ENCODE peak calls at places on chromosomes 12 and 14, in six cellular contexts. One of them, this sample, is unnamed.

GRCh38 chr12:95624544-95624943 is 73.3 kb upstream of the USP44 start:
- DNase-seq in neural progenitor cell: peak; percentile 37
- DNase-seq in PC-3: no peak
- DNase-seq in hepatocyte: no peak
- DNase-seq in K562: no peak
- DNase-seq in MM.1S: no peak
- DNase-seq in this sample: no peak

GRCh38 chr12:3751151-3752095 is 1.5 kb downstream of the CRACR2A start:
- DNase-seq in neural progenitor cell: no peak
- DNase-seq in PC-3: no peak
- DNase-seq in hepatocyte: no peak
- DNase-seq in K562: no peak
- DNase-seq in MM.1S: no peak
- DNase-seq in this sample: no peak

GRCh38 chr12:1054103-1054838 is 63.2 kb downstream of the ERC1 start:
- DNase-seq in neural progenitor cell: peak; percentile 44
- DNase-seq in PC-3: no peak
- DNase-seq in hepatocyte: peak; percentile 9
- DNase-seq in K562: no peak
- DNase-seq in MM.1S: no peak
- DNase-seq in this sample: no peak

GRCh38 chr14:23321572-23322547 is 603 bp downstream of the PABPN1 start:
- DNase-seq in neural progenitor cell: peak; percentile 58
- DNase-seq in PC-3: peak; percentile 44
- DNase-seq in hepatocyte: peak; percentile 66
- DNase-seq in K562: peak; percentile 78
- DNase-seq in MM.1S: no peak
- DNase-seq in this sample: no peak

GRCh38 chr14:104109731-104110361 is 24.3 kb downstream of the ASPG start:
- DNase-seq in neural progenitor cell: no peak
- DNase-seq in PC-3: no peak
- DNase-seq in hepatocyte: no peak
- DNase-seq in K562: no peak
- DNase-seq in MM.1S: no peak
- DNase-seq in this sample: no peak

GRCh38 chr12:89786177-89786810 is 77.7 kb upstream of the ATP2B1 start:
- DNase-seq in neural progenitor cell: no peak
- DNase-seq in PC-3: no peak
- DNase-seq in hepatocyte: no peak
- DNase-seq in K562: no peak
- DNase-seq in MM.1S: no peak
- DNase-seq in this sample: no peak

GRCh38 chr12:27343255-27344000 is 10.8 kb downstream of the BMAL2 start:
- DNase-seq in neural progenitor cell: no peak
- DNase-seq in PC-3: peak; percentile 99
- DNase-seq in hepatocyte: peak; percentile 19
- DNase-seq in K562: no peak
- DNase-seq in MM.1S: no peak
- DNase-seq in this sample: peak; percentile 69

GRCh38 chr14:92981726-92982125 is 58.8 kb downstream of the CHGA start:
- DNase-seq in neural progenitor cell: no peak
- DNase-seq in PC-3: no peak
- DNase-seq in hepatocyte: no peak
- DNase-seq in K562: no peak
- DNase-seq in MM.1S: no peak
- DNase-seq in this sample: no peak

GRCh38 chr12:106301611-106302321 is 767 bp upstream of the TCP11L2 start:
- DNase-seq in neural progenitor cell: peak; percentile 50
- DNase-seq in PC-3: peak; percentile 93
- DNase-seq in hepatocyte: peak; percentile 87
- DNase-seq in K562: peak; percentile 74
- DNase-seq in MM.1S: peak; percentile 66
- DNase-seq in this sample: no peak

GRCh38 chr14:78530078-78530477 is 359.9 kb downstream of the NRXN3 start:
- DNase-seq in neural progenitor cell: peak; percentile 88
- DNase-seq in PC-3: peak; percentile 23
- DNase-seq in hepatocyte: peak; percentile 70
- DNase-seq in K562: peak; percentile 10
- DNase-seq in MM.1S: peak; percentile 9
- DNase-seq in this sample: no peak

GRCh38 chr12:131366261-131366871 is 344.5 kb upstream of the SFSWAP start:
- DNase-seq in neural progenitor cell: no peak
- DNase-seq in PC-3: no peak
- DNase-seq in hepatocyte: no peak
- DNase-seq in K562: no peak
- DNase-seq in MM.1S: no peak
- DNase-seq in this sample: no peak

GRCh38 chr12:45707241-45707857 is 22.2 kb upstream of the ARID2 start:
- DNase-seq in neural progenitor cell: no peak
- DNase-seq in PC-3: no peak
- DNase-seq in hepatocyte: no peak
- DNase-seq in K562: no peak
- DNase-seq in MM.1S: no peak
- DNase-seq in this sample: no peak

GRCh38 chr14:77376380-77376770 is 519 bp downstream of the TMED8 start:
- DNase-seq in neural progenitor cell: peak; percentile 43
- DNase-seq in PC-3: peak; percentile 27
- DNase-seq in hepatocyte: no peak
- DNase-seq in K562: peak; percentile 39
- DNase-seq in MM.1S: peak; percentile 18
- DNase-seq in this sample: no peak

GRCh38 chr12:114444422-114445279 is 38.7 kb upstream of the TBX5 start:
- DNase-seq in neural progenitor cell: peak; percentile 75
- DNase-seq in PC-3: no peak
- DNase-seq in hepatocyte: peak; percentile 17
- DNase-seq in K562: no peak
- DNase-seq in MM.1S: no peak
- DNase-seq in this sample: no peak

GRCh38 chr14:80768646-80769045 is 172.9 kb downstream of the CEP128 start:
- DNase-seq in neural progenitor cell: no peak
- DNase-seq in PC-3: no peak
- DNase-seq in hepatocyte: no peak
- DNase-seq in K562: no peak
- DNase-seq in MM.1S: no peak
- DNase-seq in this sample: no peak

GRCh38 chr12:4320287-4320858 is 640 bp upstream of the TIGAR start:
- DNase-seq in neural progenitor cell: no peak
- DNase-seq in PC-3: no peak
- DNase-seq in hepatocyte: peak; percentile 65
- DNase-seq in K562: no peak
- DNase-seq in MM.1S: no peak
- DNase-seq in this sample: no peak

GRCh38 chr14:100140452-100141132 is 18.9 kb downstream of the DEGS2 start:
- DNase-seq in neural progenitor cell: peak; percentile 88
- DNase-seq in PC-3: no peak
- DNase-seq in hepatocyte: peak; percentile 81
- DNase-seq in K562: peak; percentile 77
- DNase-seq in MM.1S: no peak
- DNase-seq in this sample: no peak

GRCh38 chr12:106333756-106334155 is 23.8 kb upstream of the POLR3B start:
- DNase-seq in neural progenitor cell: no peak
- DNase-seq in PC-3: no peak
- DNase-seq in hepatocyte: no peak
- DNase-seq in K562: no peak
- DNase-seq in MM.1S: no peak
- DNase-seq in this sample: no peak

GRCh38 chr12:108772247-108772646 is 40.9 kb upstream of the CORO1C start:
- DNase-seq in neural progenitor cell: no peak
- DNase-seq in PC-3: no peak
- DNase-seq in hepatocyte: no peak
- DNase-seq in K562: peak; percentile 60
- DNase-seq in MM.1S: peak; percentile 98
- DNase-seq in this sample: no peak

GRCh38 chr14:102882233-102882906 is 40.1 kb upstream of the AMN start:
- DNase-seq in neural progenitor cell: no peak
- DNase-seq in PC-3: no peak
- DNase-seq in hepatocyte: no peak
- DNase-seq in K562: no peak
- DNase-seq in MM.1S: no peak
- DNase-seq in this sample: no peak

GRCh38 chr14:100323942-100324307 is 786 bp downstream of the SLC25A47 start:
- DNase-seq in neural progenitor cell: no peak
- DNase-seq in PC-3: no peak
- DNase-seq in hepatocyte: no peak
- DNase-seq in K562: no peak
- DNase-seq in MM.1S: no peak
- DNase-seq in this sample: no peak

GRCh38 chr14:24857277-24857676 is 192.7 kb downstream of the STXBP6 start:
- DNase-seq in neural progenitor cell: no peak
- DNase-seq in PC-3: no peak
- DNase-seq in hepatocyte: no peak
- DNase-seq in K562: no peak
- DNase-seq in MM.1S: no peak
- DNase-seq in this sample: no peak

GRCh38 chr14:96130391-96130790 is 74.2 kb upstream of the BDKRB2 start:
- DNase-seq in neural progenitor cell: no peak
- DNase-seq in PC-3: no peak
- DNase-seq in hepatocyte: no peak
- DNase-seq in K562: no peak
- DNase-seq in MM.1S: no peak
- DNase-seq in this sample: no peak

GRCh38 chr14:35406811-35407630 is 2.5 kb upstream of the NFKBIA start:
- DNase-seq in neural progenitor cell: peak; percentile 71
- DNase-seq in PC-3: peak; percentile 90
- DNase-seq in hepatocyte: peak; percentile 76
- DNase-seq in K562: peak; percentile 55
- DNase-seq in MM.1S: peak; percentile 47
- DNase-seq in this sample: no peak

GRCh38 chr14:91154851-91155625 is 41.2 kb downstream of the DGLUCY start:
- DNase-seq in neural progenitor cell: no peak
- DNase-seq in PC-3: peak; percentile 70
- DNase-seq in hepatocyte: peak; percentile 74
- DNase-seq in K562: peak; percentile 27
- DNase-seq in MM.1S: no peak
- DNase-seq in this sample: no peak

DNA sequence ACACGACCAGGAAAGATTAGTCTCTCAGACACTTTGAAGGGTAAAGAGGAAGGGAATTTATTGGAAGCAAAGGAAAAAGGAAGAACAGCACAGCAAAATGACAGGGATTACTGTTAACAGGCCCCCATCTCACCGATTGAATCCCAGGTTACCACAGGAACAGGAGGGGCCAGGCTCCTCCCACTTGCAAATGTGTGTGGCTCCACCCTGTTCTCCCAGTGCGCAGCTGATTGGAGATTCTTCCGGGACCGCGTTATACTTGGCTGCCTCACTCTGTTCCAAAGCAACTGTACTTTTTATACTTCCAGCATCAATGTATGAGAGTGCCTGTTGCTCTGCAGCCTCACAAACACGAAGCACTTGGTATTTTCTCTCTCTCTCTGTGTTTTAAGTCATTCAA is 273.6 kb upstream of the MDGA2 start:
- DNase-seq in neural progenitor cell: no peak
- DNase-seq in PC-3: no peak
- DNase-seq in hepatocyte: no peak
- DNase-seq in K562: no peak
- DNase-seq in MM.1S: no peak
- DNase-seq in this sample: no peak
- H4K20me1 ChIP-seq in neural progenitor cell: no peaks in the 10 kb centered on the region
- H4K20me1 ChIP-seq in PC-3: no peaks in the 10 kb centered on the region
- H4K20me1 ChIP-seq in hepatocyte: no peaks in the 10 kb centered on the region
- H4K20me1 ChIP-seq in K562: no peaks in the 10 kb centered on the region
- H4K20me1 ChIP-seq in MM.1S: no peaks in the 10 kb centered on the region
- H4K20me1 ChIP-seq in this sample: no peaks in the 10 kb centered on the region

GRCh38 chr12:120094485-120094884 is 22.1 kb downstream of the RAB35 start:
- DNase-seq in neural progenitor cell: no peak
- DNase-seq in PC-3: no peak
- DNase-seq in hepatocyte: no peak
- DNase-seq in K562: no peak
- DNase-seq in MM.1S: no peak
- DNase-seq in this sample: no peak
- H4K20me1 ChIP-seq in neural progenitor cell: peaks cover 6% of the 10 kb centered on the region
- H4K20me1 ChIP-seq in PC-3: no peaks in the 10 kb centered on the region
- H4K20me1 ChIP-seq in hepatocyte: peaks cover 3% of the 10 kb centered on the region
- H4K20me1 ChIP-seq in K562: peaks cover 2% of the 10 kb centered on the region
- H4K20me1 ChIP-seq in MM.1S: no peaks in the 10 kb centered on the region
- H4K20me1 ChIP-seq in this sample: peaks cover 3% of the 10 kb centered on the region

DNA sequence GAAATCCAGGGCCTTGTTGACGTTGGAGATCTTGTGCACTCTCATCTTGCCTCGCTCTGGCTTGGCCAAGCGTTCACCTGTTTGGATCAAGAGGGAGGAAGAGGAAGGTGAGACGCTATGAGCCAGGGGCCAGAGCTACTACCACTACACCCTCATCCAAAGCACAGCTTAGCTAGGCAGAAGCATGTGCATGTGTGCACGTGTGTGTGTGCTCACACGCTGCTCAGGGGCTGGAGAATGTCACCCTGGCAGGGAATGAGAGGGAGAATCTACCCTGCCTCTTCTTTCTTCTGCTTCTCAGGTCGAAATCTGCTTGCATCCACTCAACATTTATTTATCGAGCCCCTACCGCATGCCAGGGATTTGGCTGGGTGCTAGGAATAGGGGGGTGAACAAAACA is 58.1 kb downstream of the ACTN1 start:
- DNase-seq in neural progenitor cell: no peak
- DNase-seq in PC-3: no peak
- DNase-seq in hepatocyte: no peak
- DNase-seq in K562: no peak
- DNase-seq in MM.1S: no peak
- DNase-seq in this sample: no peak
- H4K20me1 ChIP-seq in neural progenitor cell: peaks cover 20% of the 10 kb centered on the region
- H4K20me1 ChIP-seq in PC-3: peaks cover 90% of the 10 kb centered on the region
- H4K20me1 ChIP-seq in hepatocyte: no peaks in the 10 kb centered on the region
- H4K20me1 ChIP-seq in K562: no peaks in the 10 kb centered on the region
- H4K20me1 ChIP-seq in MM.1S: no peaks in the 10 kb centered on the region
- H4K20me1 ChIP-seq in this sample: peaks cover 88% of the 10 kb centered on the region

GRCh38 chr12:65936529-65936911 is 112.2 kb downstream of the HMGA2 start:
- DNase-seq in neural progenitor cell: no peak
- DNase-seq in PC-3: no peak
- DNase-seq in hepatocyte: no peak
- DNase-seq in K562: no peak
- DNase-seq in MM.1S: no peak
- DNase-seq in this sample: no peak

GRCh38 chr12:65940744-65941143 is 116.5 kb downstream of the HMGA2 start:
- DNase-seq in neural progenitor cell: no peak
- DNase-seq in PC-3: no peak
- DNase-seq in hepatocyte: no peak
- DNase-seq in K562: no peak
- DNase-seq in MM.1S: no peak
- DNase-seq in this sample: no peak

GRCh38 chr12:65937806-65938205 is 113.5 kb downstream of the HMGA2 start:
- DNase-seq in neural progenitor cell: no peak
- DNase-seq in PC-3: no peak
- DNase-seq in hepatocyte: no peak
- DNase-seq in K562: no peak
- DNase-seq in MM.1S: no peak
- DNase-seq in this sample: no peak

GRCh38 chr12:65937181-65937641 is 112.9 kb downstream of the HMGA2 start:
- DNase-seq in neural progenitor cell: no peak
- DNase-seq in PC-3: no peak
- DNase-seq in hepatocyte: peak; percentile 8
- DNase-seq in K562: no peak
- DNase-seq in MM.1S: no peak
- DNase-seq in this sample: no peak

DNA sequence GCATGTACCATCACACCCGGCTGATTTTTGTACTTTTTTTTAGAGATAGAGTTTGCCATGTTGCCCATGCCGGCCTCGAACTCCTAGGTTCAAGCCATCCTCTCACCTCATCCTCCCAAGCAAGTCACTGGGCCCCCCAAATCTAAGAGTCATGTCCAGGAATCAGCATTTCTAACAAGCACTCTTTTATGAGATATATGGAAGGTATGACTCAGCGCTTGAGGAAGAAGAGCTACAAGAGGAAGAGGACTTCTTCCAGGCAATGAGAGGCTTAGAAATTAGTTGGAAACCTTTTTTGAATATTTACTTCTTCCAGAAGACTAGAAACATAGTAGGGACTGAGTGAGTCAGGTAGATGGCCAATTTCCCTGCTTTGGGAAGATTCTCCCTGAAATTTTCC is 114.5 kb downstream of the HMGA2 start:
- DNase-seq in neural progenitor cell: no peak
- DNase-seq in PC-3: no peak
- DNase-seq in hepatocyte: no peak
- DNase-seq in K562: no peak
- DNase-seq in MM.1S: no peak
- DNase-seq in this sample: no peak
- H4K20me1 ChIP-seq in neural progenitor cell: no peaks in the 10 kb centered on the region
- H4K20me1 ChIP-seq in PC-3: peaks cover 42% of the 10 kb centered on the region
- H4K20me1 ChIP-seq in hepatocyte: no peaks in the 10 kb centered on the region
- H4K20me1 ChIP-seq in K562: no peaks in the 10 kb centered on the region
- H4K20me1 ChIP-seq in MM.1S: no peaks in the 10 kb centered on the region
- H4K20me1 ChIP-seq in this sample: peaks cover 10% of the 10 kb centered on the region

This sample was measured in keratinocyte.